ENCODE peak calls at places on chromosomes 4 and X, in seven cellular contexts. One of them, this sample, is unnamed.

GRCh38 chr4:2142630-2143427 is 83.7 kb downstream of the NAT8L start:
- DNase-seq in H1: no peak
- DNase-seq in AG04449: no peak
- DNase-seq in RWPE1: no peak
- DNase-seq in endothelial cell: no peak
- DNase-seq in HFF-Myc: no peak
- DNase-seq in GM06990: no peak
- DNase-seq in this sample: no peak

GRCh38 chrX:147741776-147742175 is 169.9 kb upstream of the FMR1 start:
- DNase-seq in H1: no peak
- DNase-seq in AG04449: no peak
- DNase-seq in RWPE1: no peak
- DNase-seq in endothelial cell: no peak
- DNase-seq in HFF-Myc: no peak
- DNase-seq in GM06990: no peak
- DNase-seq in this sample: no peak

GRCh38 chr4:13670456-13671150 is 43.1 kb upstream of the BOD1L1 start:
- DNase-seq in H1: no peak
- DNase-seq in AG04449: no peak
- DNase-seq in RWPE1: no peak
- DNase-seq in endothelial cell: no peak
- DNase-seq in HFF-Myc: no peak
- DNase-seq in GM06990: no peak
- DNase-seq in this sample: no peak

GRCh38 chr4:175639346-175639745 is 172.7 kb downstream of the GPM6A start:
- DNase-seq in H1: no peak
- DNase-seq in AG04449: no peak
- DNase-seq in RWPE1: no peak
- DNase-seq in endothelial cell: no peak
- DNase-seq in HFF-Myc: no peak
- DNase-seq in GM06990: no peak
- DNase-seq in this sample: no peak

GRCh38 chr4:131388277-131388676 is 1760.8 kb upstream of the PCDH10 start:
- DNase-seq in H1: no peak
- DNase-seq in AG04449: no peak
- DNase-seq in RWPE1: no peak
- DNase-seq in endothelial cell: no peak
- DNase-seq in HFF-Myc: no peak
- DNase-seq in GM06990: no peak
- DNase-seq in this sample: no peak

GRCh38 chr4:86942185-86942666 is 7.4 kb downstream of the AFF1 start:
- DNase-seq in H1: no peak
- DNase-seq in AG04449: no peak
- DNase-seq in RWPE1: peak
- DNase-seq in endothelial cell: no peak
- DNase-seq in HFF-Myc: no peak
- DNase-seq in GM06990: no peak
- DNase-seq in this sample: no peak

GRCh38 chr4:174423257-174423944 is 98.9 kb downstream of the HPGD start:
- DNase-seq in H1: no peak
- DNase-seq in AG04449: no peak
- DNase-seq in RWPE1: peak
- DNase-seq in endothelial cell: no peak
- DNase-seq in HFF-Myc: peak
- DNase-seq in GM06990: peak
- DNase-seq in this sample: no peak

GRCh38 chr4:113383111-113383785 is 333.8 kb downstream of the ANK2 start:
- DNase-seq in H1: no peak
- DNase-seq in AG04449: no peak
- DNase-seq in RWPE1: peak
- DNase-seq in endothelial cell: no peak
- DNase-seq in HFF-Myc: peak
- DNase-seq in GM06990: no peak
- DNase-seq in this sample: no peak

GRCh38 chr4:138367942-138368341 is 125.8 kb upstream of the SLC7A11 start:
- DNase-seq in H1: no peak
- DNase-seq in AG04449: no peak
- DNase-seq in RWPE1: no peak
- DNase-seq in endothelial cell: no peak
- DNase-seq in HFF-Myc: no peak
- DNase-seq in GM06990: no peak
- DNase-seq in this sample: no peak

GRCh38 chrX:10636337-10636736 is 16.0 kb upstream of the MID1 start:
- DNase-seq in H1: no peak
- DNase-seq in AG04449: no peak
- DNase-seq in RWPE1: peak
- DNase-seq in endothelial cell: peak
- DNase-seq in HFF-Myc: peak
- DNase-seq in GM06990: no peak
- DNase-seq in this sample: no peak

GRCh38 chrX:100645106-100645505 is 1.1 kb downstream of the SRPX2 start:
- DNase-seq in H1: no peak
- DNase-seq in AG04449: no peak
- DNase-seq in RWPE1: no peak
- DNase-seq in endothelial cell: no peak
- DNase-seq in HFF-Myc: no peak
- DNase-seq in GM06990: no peak
- DNase-seq in this sample: no peak

GRCh38 chr4:163542275-163542674 is 47.8 kb downstream of the TMA16 start:
- DNase-seq in H1: no peak
- DNase-seq in AG04449: no peak
- DNase-seq in RWPE1: peak
- DNase-seq in endothelial cell: no peak
- DNase-seq in HFF-Myc: no peak
- DNase-seq in GM06990: no peak
- DNase-seq in this sample: no peak

GRCh38 chr4:36187723-36188333 is 56.5 kb downstream of the ARAP2 start:
- DNase-seq in H1: no peak
- DNase-seq in AG04449: no peak
- DNase-seq in RWPE1: peak
- DNase-seq in endothelial cell: no peak
- DNase-seq in HFF-Myc: no peak
- DNase-seq in GM06990: no peak
- DNase-seq in this sample: peak

GRCh38 chr4:153154010-153154975 is 50.0 kb upstream of the TRIM2 start:
- DNase-seq in H1: no peak
- DNase-seq in AG04449: no peak
- DNase-seq in RWPE1: peak
- DNase-seq in endothelial cell: no peak
- DNase-seq in HFF-Myc: no peak
- DNase-seq in GM06990: no peak
- DNase-seq in this sample: no peak

GRCh38 chr4:144868309-144868708 is 222.4 kb downstream of the HHIP start:
- DNase-seq in H1: no peak
- DNase-seq in AG04449: no peak
- DNase-seq in RWPE1: no peak
- DNase-seq in endothelial cell: no peak
- DNase-seq in HFF-Myc: no peak
- DNase-seq in GM06990: no peak
- DNase-seq in this sample: no peak

GRCh38 chr4:24988776-24989175 is 42.0 kb downstream of the LGI2 start:
- DNase-seq in H1: peak
- DNase-seq in AG04449: no peak
- DNase-seq in RWPE1: peak
- DNase-seq in endothelial cell: peak
- DNase-seq in HFF-Myc: no peak
- DNase-seq in GM06990: no peak
- DNase-seq in this sample: peak

GRCh38 chr4:56324011-56324610 is 63.2 kb downstream of the AASDH start:
- DNase-seq in H1: no peak
- DNase-seq in AG04449: no peak
- DNase-seq in RWPE1: no peak
- DNase-seq in endothelial cell: no peak
- DNase-seq in HFF-Myc: no peak
- DNase-seq in GM06990: no peak
- DNase-seq in this sample: no peak
- TF ChIP-seq CTCF in H1: no peak
- TF ChIP-seq CTCF in AG04449: no peak
- TF ChIP-seq CTCF in RWPE1: no peak
- TF ChIP-seq CTCF in endothelial cell: no peak
- TF ChIP-seq CTCF in HFF-Myc: no peak
- TF ChIP-seq CTCF in GM06990: no peak
- TF ChIP-seq CTCF in this sample: no peak

GRCh38 chrX:30733852-30734660 is 80.8 kb downstream of the GK start:
- DNase-seq in H1: no peak
- DNase-seq in AG04449: no peak
- DNase-seq in RWPE1: no peak
- DNase-seq in endothelial cell: no peak
- DNase-seq in HFF-Myc: no peak
- DNase-seq in GM06990: no peak
- DNase-seq in this sample: no peak
- TF ChIP-seq CTCF in H1: no peak
- TF ChIP-seq CTCF in AG04449: no peak
- TF ChIP-seq CTCF in RWPE1: no peak
- TF ChIP-seq CTCF in endothelial cell: no peak
- TF ChIP-seq CTCF in HFF-Myc: no peak
- TF ChIP-seq CTCF in GM06990: no peak
- TF ChIP-seq CTCF in this sample: no peak

GRCh38 chrX:11678174-11678573 is 12.5 kb upstream of the ARHGAP6 start:
- DNase-seq in H1: no peak
- DNase-seq in AG04449: no peak
- DNase-seq in RWPE1: no peak
- DNase-seq in endothelial cell: peak
- DNase-seq in HFF-Myc: no peak
- DNase-seq in GM06990: no peak
- DNase-seq in this sample: no peak
- TF ChIP-seq CTCF in H1: no peak
- TF ChIP-seq CTCF in AG04449: peak
- TF ChIP-seq CTCF in RWPE1: peak
- TF ChIP-seq CTCF in endothelial cell: no peak
- TF ChIP-seq CTCF in HFF-Myc: peak
- TF ChIP-seq CTCF in GM06990: peak
- TF ChIP-seq CTCF in this sample: peak

GRCh38 chr4:74742191-74742590 is 52.1 kb downstream of the BTC start:
- DNase-seq in H1: no peak
- DNase-seq in AG04449: no peak
- DNase-seq in RWPE1: no peak
- DNase-seq in endothelial cell: no peak
- DNase-seq in HFF-Myc: no peak
- DNase-seq in GM06990: no peak
- DNase-seq in this sample: no peak

GRCh38 chr4:74734995-74735394 is 59.3 kb downstream of the BTC start:
- DNase-seq in H1: no peak
- DNase-seq in AG04449: no peak
- DNase-seq in RWPE1: no peak
- DNase-seq in endothelial cell: no peak
- DNase-seq in HFF-Myc: no peak
- DNase-seq in GM06990: no peak
- DNase-seq in this sample: no peak

GRCh38 chr4:74733760-74734159 is 60.6 kb downstream of the BTC start:
- DNase-seq in H1: no peak
- DNase-seq in AG04449: no peak
- DNase-seq in RWPE1: no peak
- DNase-seq in endothelial cell: no peak
- DNase-seq in HFF-Myc: no peak
- DNase-seq in GM06990: no peak
- DNase-seq in this sample: no peak

DNA sequence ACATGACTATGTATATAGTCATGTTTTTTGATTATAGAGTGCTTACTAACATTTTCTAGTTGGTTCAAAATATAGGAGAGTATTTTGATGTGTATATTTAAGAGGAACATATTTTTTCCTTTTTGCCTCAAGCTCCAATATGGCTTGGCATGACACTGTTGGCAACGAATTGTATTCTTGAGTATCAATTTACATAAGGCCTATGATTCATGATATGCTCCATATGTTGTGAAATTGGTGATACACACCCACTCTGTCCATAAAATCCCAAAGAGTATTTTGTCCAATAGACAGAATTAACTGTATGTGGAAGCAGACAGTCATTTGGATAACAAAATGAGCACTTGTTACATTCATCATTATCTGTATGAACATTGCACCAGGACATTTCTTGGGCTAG is 55.6 kb downstream of the BTC start:
- DNase-seq in H1: no peak
- DNase-seq in AG04449: no peak
- DNase-seq in RWPE1: peak
- DNase-seq in endothelial cell: no peak
- DNase-seq in HFF-Myc: peak
- DNase-seq in GM06990: no peak
- DNase-seq in this sample: no peak
- TF ChIP-seq CTCF in H1: no peak
- TF ChIP-seq CTCF in AG04449: no peak
- TF ChIP-seq CTCF in RWPE1: no peak
- TF ChIP-seq CTCF in endothelial cell: no peak
- TF ChIP-seq CTCF in HFF-Myc: no peak
- TF ChIP-seq CTCF in GM06990: no peak
- TF ChIP-seq CTCF in this sample: no peak

DNA sequence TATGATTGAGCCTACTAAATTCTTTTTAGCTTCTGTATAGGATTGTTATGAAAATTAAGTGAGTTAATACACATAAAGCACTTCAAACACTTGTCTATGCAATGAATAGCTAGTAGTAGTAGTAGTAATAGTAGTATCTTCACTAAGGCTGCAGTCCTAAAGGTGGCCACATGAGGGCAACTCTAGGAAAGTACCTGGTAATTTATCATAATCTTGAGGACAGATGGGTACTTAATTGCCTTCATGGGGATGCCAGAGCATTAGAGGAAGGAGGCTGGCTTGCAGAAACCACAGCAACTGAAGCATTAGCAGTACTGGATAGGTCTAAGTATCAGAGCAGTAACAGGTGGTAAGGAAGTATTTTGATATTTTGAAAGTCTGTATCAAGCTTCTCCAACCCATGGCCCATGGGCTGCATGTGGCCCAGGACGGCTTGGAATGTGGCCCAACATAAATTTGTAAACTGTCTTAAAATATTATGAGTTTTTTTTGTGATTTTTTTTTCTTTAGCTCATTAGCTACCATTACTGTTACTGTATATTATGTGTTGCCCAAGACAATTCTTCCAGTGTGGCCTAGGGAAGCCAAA is 17.3 kb downstream of the NIPAL1 start:
- DNase-seq in H1: no peak
- DNase-seq in AG04449: no peak
- DNase-seq in RWPE1: peak
- DNase-seq in endothelial cell: peak
- DNase-seq in HFF-Myc: no peak
- DNase-seq in GM06990: peak
- DNase-seq in this sample: no peak
- TF ChIP-seq CTCF in H1: peak
- TF ChIP-seq CTCF in AG04449: peak
- TF ChIP-seq CTCF in RWPE1: peak
- TF ChIP-seq CTCF in endothelial cell: peak
- TF ChIP-seq CTCF in HFF-Myc: peak
- TF ChIP-seq CTCF in GM06990: peak
- TF ChIP-seq CTCF in this sample: peak

GRCh38 chr4:41542526-41543270 is 4.7 kb downstream of the LIMCH1 start:
- DNase-seq in H1: no peak
- DNase-seq in AG04449: no peak
- DNase-seq in RWPE1: no peak
- DNase-seq in endothelial cell: no peak
- DNase-seq in HFF-Myc: no peak
- DNase-seq in GM06990: no peak
- DNase-seq in this sample: no peak
- TF ChIP-seq CTCF in H1: no peak
- TF ChIP-seq CTCF in AG04449: no peak
- TF ChIP-seq CTCF in RWPE1: no peak
- TF ChIP-seq CTCF in endothelial cell: no peak
- TF ChIP-seq CTCF in HFF-Myc: no peak
- TF ChIP-seq CTCF in GM06990: no peak
- TF ChIP-seq CTCF in this sample: no peak

This sample was measured in GM13977.